ENCODE peak calls at places on chromosomes 13 and 19, in seven cellular contexts. Y is MCF 10A, G is B cell, H is thoracic aorta, L is activated B cell treated with CpG ODN at 0.5 μM for 24 hours, D is cardiac fibroblast, V is ovary. S is an unnamed sample.

GRCh38 chr19:18488403-18488723 is 33.5 kb downstream of the ELL start:
- DNase-seq in Y (peak), G (no peak), H (no peak), L (no peak), D (peak), V (no peak), S (no peak)

GRCh38 chr13:20848944-20849343 is 53.6 kb downstream of the XPO4 start:
- DNase-seq in Y (no peak), G (no peak), H (no peak), L (no peak), D (peak), V (no peak), S (no peak)

GRCh38 chr19:5828661-5829566 is 10.6 kb downstream of the FUT6 start:
- DNase-seq in Y (no peak), G (no peak), H (no peak), L (no peak), D (peak), V (no peak), S (no peak)

GRCh38 chr13:62997038-62997619 is 1581.5 kb upstream of the PCDH20 start:
- DNase-seq in Y (no peak), G (no peak), H (no peak), L (no peak), D (no peak), V (no peak), S (no peak)

GRCh38 chr13:49844191-49844590 is 51.7 kb upstream of the KPNA3 start:
- DNase-seq in Y (no peak), G (no peak), H (no peak), L (no peak), D (no peak), V (no peak), S (no peak)

GRCh38 chr13:70835349-70835748 is 727.1 kb upstream of the KLHL1 start:
- DNase-seq in Y (no peak), G (no peak), H (no peak), L (no peak), D (no peak), V (no peak), S (no peak)

GRCh38 chr19:17183271-17183757 is 31.8 kb upstream of the USE1 start:
- DNase-seq in Y (no peak), G (no peak), H (no peak), L (peak), D (no peak), V (no peak), S (no peak)

GRCh38 chr19:19514215-19514633 is 1.1 kb downstream of the TSSK6 start:
- DNase-seq in Y (no peak), G (no peak), H (no peak), L (no peak), D (peak), V (peak), S (no peak)

GRCh38 chr19:35959040-35959967 is 23.1 kb downstream of the LRFN3 start:
- DNase-seq in Y (no peak), G (peak), H (no peak), L (peak), D (peak), V (no peak), S (no peak)

GRCh38 chr13:80972857-80973478 is 632.0 kb upstream of the SPRY2 start:
- DNase-seq in Y (no peak), G (no peak), H (no peak), L (no peak), D (no peak), V (no peak), S (no peak)

GRCh38 chr13:50080158-50080855 is 65.1 kb downstream of the KCNRG start:
- DNase-seq in Y (peak), G (peak), H (no peak), L (peak), D (peak), V (no peak), S (no peak)

GRCh38 chr13:112833551-112834257 is 135.3 kb upstream of the MCF2L start:
- DNase-seq in Y (no peak), G (no peak), H (no peak), L (no peak), D (no peak), V (no peak), S (no peak)

GRCh38 chr19:10871711-10872550 is 578 bp downstream of the CARM1 start:
- DNase-seq in Y (peak), G (no peak), H (no peak), L (peak), D (peak), V (peak), S (no peak)

GRCh38 chr13:105502193-105502592 is 1033.3 kb downstream of the EFNB2 start:
- DNase-seq in Y (no peak), G (no peak), H (no peak), L (no peak), D (no peak), V (no peak), S (no peak)

GRCh38 chr19:19474950-19475781 is 40.2 kb downstream of the TSSK6 start:
- DNase-seq in Y (no peak), G (no peak), H (no peak), L (no peak), D (no peak), V (no peak), S (no peak)

GRCh38 chr19:2083174-2083854 is 12.8 kb downstream of the MOB3A start:
- DNase-seq in Y (no peak), G (peak), H (no peak), L (no peak), D (no peak), V (no peak), S (no peak)

GRCh38 chr19:35509018-35509652 is 4.3 kb downstream of the DMKN start:
- DNase-seq in Y (peak), G (no peak), H (no peak), L (no peak), D (no peak), V (peak), S (no peak)

GRCh38 chr13:73945371-73945770 is 188.8 kb downstream of the KLF12 start:
- DNase-seq in Y (no peak), G (no peak), H (no peak), L (no peak), D (peak), V (no peak), S (no peak)

GRCh38 chr19:35673121-35673804 is 6.9 kb downstream of the UPK1A start:
- DNase-seq in Y (peak), G (no peak), H (no peak), L (no peak), D (peak), V (no peak), S (no peak)

GRCh38 chr13:103883152-103883551 is 816.9 kb upstream of the SLC10A2 start:
- DNase-seq in Y (peak), G (no peak), H (peak), L (no peak), D (peak), V (peak), S (no peak)

GRCh38 chr13:104318121-104318520 is 1251.9 kb upstream of the SLC10A2 start:
- DNase-seq in Y (peak), G (no peak), H (no peak), L (no peak), D (peak), V (no peak), S (no peak)

GRCh38 chr19:45442927-45443461 is 19.3 kb upstream of the ERCC1 start:
- DNase-seq in Y (peak), G (peak), H (no peak), L (peak), D (peak), V (no peak), S (peak)

GRCh38 chr19:28920269-28921066 is 292.5 kb downstream of the UQCRFS1 start:
- DNase-seq in Y (no peak), G (no peak), H (no peak), L (no peak), D (no peak), V (no peak), S (no peak)

GRCh38 chr19:2184422-2185012 is 20.8 kb downstream of the DOT1L start:
- DNase-seq in Y (no peak), G (no peak), H (no peak), L (no peak), D (no peak), V (no peak), S (no peak)

GRCh38 chr19:58001895-58002369 is 688 bp downstream of the ZNF606 start:
- DNase-seq in Y (no peak), G (no peak), H (no peak), L (no peak), D (peak), V (no peak), S (no peak)

GRCh38 chr13:81639984-81640582 is 1299.2 kb upstream of the SPRY2 start:
- DNase-seq in Y (peak), G (no peak), H (no peak), L (no peak), D (no peak), V (no peak), S (no peak)

GRCh38 chr13:54980651-54981050 is 1952.0 kb downstream of the OLFM4 start:
- DNase-seq in Y (peak), G (no peak), H (no peak), L (no peak), D (no peak), V (no peak), S (no peak)

GRCh38 chr13:102018716-102019115 is 383.1 kb downstream of the FGF14 start:
- DNase-seq in Y (no peak), G (no peak), H (no peak), L (no peak), D (no peak), V (no peak), S (no peak)

GRCh38 chr13:80251403-80251802 is 89.5 kb downstream of the SPRY2 start:
- DNase-seq in Y (peak), G (no peak), H (no peak), L (no peak), D (peak), V (no peak), S (no peak)

GRCh38 chr13:82370306-82370705 is 1512.0 kb downstream of the SLITRK1 start:
- DNase-seq in Y (no peak), G (no peak), H (no peak), L (no peak), D (no peak), V (no peak), S (no peak)

GRCh38 chr19:30070970-30071632 is 129.1 kb downstream of the URI1 start:
- DNase-seq in Y (no peak), G (no peak), H (no peak), L (no peak), D (no peak), V (no peak), S (peak)

GRCh38 chr19:5718032-5718578 is 1.8 kb downstream of the LONP1 start:
- DNase-seq in Y (peak), G (no peak), H (no peak), L (no peak), D (no peak), V (no peak), S (no peak)

GRCh38 chr13:46179576-46180368 is 2.2 kb downstream of the LCP1 start:
- DNase-seq in Y (no peak), G (peak), H (peak), L (peak), D (no peak), V (no peak), S (peak)

GRCh38 chr13:62702502-62702901 is 1286.9 kb upstream of the PCDH20 start:
- DNase-seq in Y (no peak), G (no peak), H (no peak), L (no peak), D (no peak), V (no peak), S (no peak)

GRCh38 chr13:98556968-98557591 is 19.8 kb downstream of the STK24 start:
- DNase-seq in Y (no peak), G (no peak), H (no peak), L (no peak), D (no peak), V (no peak), S (no peak)
- TF ChIP-seq CTCF in Y (no peak), G (no peak), H (no peak), L (no peak), D (no peak), V (no peak), S (no peak)

GRCh38 chr19:46471116-46471733 is at the start of gene PNMA8A:
- DNase-seq in Y (peak), G (no peak), H (peak), L (no peak), D (peak), V (peak), S (no peak)
- TF ChIP-seq CTCF in Y (no peak), G (no peak), H (peak), L (no peak), D (no peak), V (no peak), S (no peak)

GRCh38 chr13:72648513-72649065 is 78.8 kb downstream of the MZT1 start:
- DNase-seq in Y (no peak), G (no peak), H (no peak), L (no peak), D (no peak), V (no peak), S (no peak)
- TF ChIP-seq CTCF in Y (peak), G (no peak), H (no peak), L (no peak), D (no peak), V (no peak), S (no peak)

GRCh38 chr13:38577048-38577447 is 109.8 kb upstream of the FREM2 start:
- DNase-seq in Y (peak), G (no peak), H (no peak), L (no peak), D (peak), V (no peak), S (no peak)

DNA sequence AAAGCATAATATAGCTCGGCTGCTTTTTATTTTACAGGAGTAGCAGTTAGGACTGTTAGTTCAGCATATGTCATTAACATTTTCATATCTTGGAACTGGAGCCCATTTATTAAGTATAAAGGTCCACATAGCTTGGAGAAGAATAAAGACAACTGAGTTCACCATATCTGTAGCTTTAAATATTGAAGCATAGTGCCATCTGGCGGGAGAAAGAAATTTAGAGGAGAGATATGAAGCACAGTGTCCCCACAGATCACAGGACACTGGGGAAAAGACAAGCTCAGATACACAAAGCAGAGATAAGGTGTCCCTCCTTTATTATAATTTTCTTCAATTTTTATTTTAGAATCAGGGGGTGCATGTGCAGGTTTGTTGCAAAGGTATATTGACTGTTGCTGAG is 104.7 kb upstream of the FREM2 start:
- DNase-seq in Y (peak), G (no peak), H (no peak), L (no peak), D (peak), V (no peak), S (no peak)
- TF ChIP-seq CTCF in Y (peak), G (peak), H (peak), L (no peak), D (peak), V (peak), S (no peak)

DNA sequence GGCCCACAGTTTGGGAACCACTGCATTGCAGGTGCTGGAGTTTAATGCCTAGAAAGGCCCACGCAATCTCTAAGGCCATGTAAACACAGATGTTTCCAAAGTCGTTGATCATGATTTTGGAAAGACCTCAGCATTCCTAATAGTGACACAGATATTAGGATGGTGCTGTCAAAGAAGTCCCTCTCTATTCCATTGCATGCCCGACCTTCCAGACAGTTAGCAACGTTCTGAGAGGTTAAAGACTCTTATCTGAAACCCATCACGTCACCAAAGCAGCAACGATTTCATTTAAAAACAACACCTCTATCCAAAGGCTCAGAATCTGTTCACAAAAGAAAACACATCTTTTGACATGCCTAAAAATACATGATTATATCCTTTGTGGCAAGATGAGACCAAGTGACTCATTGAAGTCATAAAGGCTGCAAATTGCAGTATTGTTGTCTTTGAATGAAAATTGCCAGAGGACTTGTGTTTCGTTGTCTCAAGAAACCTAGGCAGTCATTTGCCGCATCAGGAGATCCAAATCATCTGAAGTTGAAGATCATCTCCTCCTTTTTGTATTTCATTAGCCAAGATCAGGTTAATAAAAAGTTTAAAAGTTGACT is 328.0 kb upstream of the ZNF507 start:
- DNase-seq in Y (peak), G (no peak), H (no peak), L (no peak), D (no peak), V (no peak), S (no peak)
- TF ChIP-seq CTCF in Y (no peak), G (no peak), H (no peak), L (no peak), D (no peak), V (no peak), S (no peak)

GRCh38 chr13:41077475-41077874 is 16.2 kb downstream of the WBP4 start:
- DNase-seq in Y (no peak), G (no peak), H (no peak), L (no peak), D (no peak), V (no peak), S (no peak)

GRCh38 chr13:41075485-41075884 is 14.2 kb downstream of the WBP4 start:
- DNase-seq in Y (no peak), G (no peak), H (no peak), L (no peak), D (no peak), V (no peak), S (no peak)

GRCh38 chr13:41074523-41074922 is 13.2 kb downstream of the WBP4 start:
- DNase-seq in Y (no peak), G (no peak), H (no peak), L (no peak), D (no peak), V (no peak), S (no peak)

GRCh38 chr13:41071775-41072174 is 10.5 kb downstream of the WBP4 start:
- DNase-seq in Y (no peak), G (no peak), H (no peak), L (no peak), D (no peak), V (no peak), S (no peak)

DNA sequence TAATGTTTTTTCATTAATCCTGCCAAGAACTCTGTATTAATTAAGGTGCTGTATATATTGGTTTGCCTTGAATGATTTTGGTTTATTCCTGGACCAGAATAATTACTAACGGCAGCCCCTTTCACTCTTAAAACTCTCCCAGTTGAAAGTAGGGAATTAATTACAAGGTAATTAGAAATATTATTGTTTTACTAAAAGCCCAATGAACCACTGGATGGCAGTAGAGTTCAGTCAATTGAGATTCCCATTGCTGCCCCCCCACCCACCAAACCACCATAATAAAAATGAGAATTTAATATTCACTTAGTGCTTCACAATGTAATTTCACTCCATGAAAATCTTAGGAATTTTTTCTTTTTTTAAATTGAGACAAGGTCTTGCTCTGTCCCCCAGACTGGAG is 13.7 kb downstream of the WBP4 start:
- DNase-seq in Y (peak), G (no peak), H (no peak), L (no peak), D (peak), V (no peak), S (no peak)
- TF ChIP-seq CTCF in Y (peak), G (peak), H (peak), L (no peak), D (peak), V (peak), S (peak)

GRCh38 chr19:3274245-3275067 is 50.0 kb downstream of the CELF5 start:
- DNase-seq in Y (no peak), G (no peak), H (no peak), L (no peak), D (no peak), V (no peak), S (no peak)

GRCh38 chr19:3276341-3276799 is 51.9 kb downstream of the CELF5 start:
- DNase-seq in Y (peak), G (no peak), H (no peak), L (no peak), D (no peak), V (no peak), S (no peak)

GRCh38 chr19:3275068-3275582 is 50.7 kb downstream of the CELF5 start:
- DNase-seq in Y (no peak), G (no peak), H (no peak), L (peak), D (no peak), V (no peak), S (no peak)

GRCh38 chr19:3277649-3278048 is 53.2 kb downstream of the CELF5 start:
- DNase-seq in Y (no peak), G (no peak), H (no peak), L (no peak), D (no peak), V (no peak), S (no peak)

DNA sequence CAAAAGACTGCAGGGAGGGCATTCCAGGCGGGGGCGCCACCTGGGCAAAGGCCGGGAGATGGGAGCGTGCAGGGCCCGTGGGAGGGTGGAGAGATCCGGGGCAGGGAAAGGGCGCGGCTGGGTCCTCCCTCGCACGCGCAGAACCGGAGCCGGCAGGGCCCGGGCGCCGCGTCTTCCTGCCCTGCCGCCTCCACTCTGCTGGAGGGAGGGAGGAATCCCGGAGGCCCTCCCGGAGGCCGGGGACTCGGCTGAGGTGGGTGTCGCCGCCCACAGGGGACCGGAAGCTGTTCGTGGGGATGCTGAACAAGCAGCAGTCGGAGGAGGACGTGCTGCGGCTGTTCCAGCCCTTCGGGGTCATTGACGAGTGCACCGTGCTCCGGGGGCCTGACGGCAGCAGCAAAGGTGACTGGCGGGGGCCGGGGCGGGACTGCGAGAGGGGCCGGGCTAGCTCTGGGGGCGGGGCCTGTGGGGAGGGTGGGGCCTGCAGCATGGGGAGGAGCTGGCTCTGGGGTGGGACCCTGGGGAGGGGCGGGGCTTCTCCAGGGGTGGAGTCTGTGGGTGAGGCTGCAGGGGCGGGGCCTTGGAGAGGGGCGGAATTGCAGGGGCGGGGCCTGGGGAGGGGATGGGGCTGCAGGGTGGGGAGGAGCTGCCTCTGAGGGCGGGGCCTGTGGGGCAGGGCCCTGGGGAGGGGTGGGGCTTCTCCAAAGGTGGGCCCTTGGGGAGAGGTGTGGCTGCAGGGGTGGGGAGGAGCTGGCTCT is 51.3 kb downstream of the CELF5 start:
- DNase-seq in Y (peak), G (peak), H (peak), L (peak), D (peak), V (peak), S (no peak)
- TF ChIP-seq CTCF in Y (no peak), G (peak), H (no peak), L (no peak), D (no peak), V (no peak), S (no peak)